ENCODE peak calls at places on chromosomes 16 and 17, in four cellular contexts. U is RCC 7860, G is lung, H is GM23248. Y is an unnamed sample.
A peak's percentile ranks its signal among the peaks of the same experiment; 100 is the strongest.

GRCh38 chr16:31577411-31577810 is 49.7 kb downstream of the AHSP start:
- DNase-seq in U (no peak), G (no peak), H (no peak), Y (no peak)

GRCh38 chr17:45973099-45973838 is 25.8 kb upstream of the STH start:
- DNase-seq in U (no peak), G (peak; percentile 33), H (no peak), Y (no peak)

GRCh38 chr17:77512062-77512946 is 371.5 kb downstream of the SEC14L1 start:
- DNase-seq in U (no peak), G (no peak), H (no peak), Y (no peak)

GRCh38 chr17:39737761-39738567 is at the start of gene GRB7:
- DNase-seq in U (no peak), G (peak; percentile 81), H (no peak), Y (no peak)

GRCh38 chr16:71311553-71312158 is 22.5 kb upstream of the CMTR2 start:
- DNase-seq in U (no peak), G (no peak), H (peak; percentile 38), Y (no peak)

GRCh38 chr17:72950236-72950931 is 142.1 kb downstream of the SLC39A11 start:
- DNase-seq in U (no peak), G (no peak), H (no peak), Y (no peak)

GRCh38 chr17:57944796-57945362 is 10.3 kb downstream of the CUEDC1 start:
- DNase-seq in U (no peak), G (no peak), H (no peak), Y (no peak)

GRCh38 chr16:83954577-83955016 is 1.6 kb downstream of the OSGIN1 start:
- DNase-seq in U (peak; percentile 58), G (peak; percentile 79), H (peak; percentile 81), Y (no peak)

GRCh38 chr17:9050801-9051401 is 29.6 kb downstream of the NTN1 start:
- DNase-seq in U (peak; percentile 43), G (peak; percentile 42), H (no peak), Y (no peak)